ENCODE peak calls at places on chromosomes 6 and 20, in ten cellular contexts. Y, P, N, K, E, G, S, W, X and D are unnamed samples.

GRCh38 chr6:1617466-1618304 is 8.0 kb downstream of the FOXC1 start:
- DNase-seq in Y (no peak), P (no peak), N (no peak), K (no peak), E (no peak), G (peak), S (no peak), W (no peak), X (no peak), D (no peak)

GRCh38 chr6:3309391-3310050 is 50.8 kb downstream of the PSMG4 start:
- DNase-seq in Y (no peak), P (no peak), N (no peak), K (no peak), E (no peak), G (no peak), S (no peak), W (no peak), X (no peak), D (no peak)

GRCh38 chr6:44116643-44117382 is 10.4 kb downstream of the MRPL14 start:
- DNase-seq in Y (peak), P (no peak), N (no peak), K (peak), E (no peak), G (peak), S (no peak), W (no peak), X (no peak), D (no peak)

GRCh38 chr20:18390201-18390600 is 76.6 kb downstream of the DZANK1 start:
- DNase-seq in Y (no peak), P (no peak), N (no peak), K (no peak), E (no peak), G (peak), S (no peak), W (no peak), X (no peak), D (no peak)

GRCh38 chr20:11544029-11544678 is 373.5 kb upstream of the BTBD3 start:
- DNase-seq in Y (peak), P (peak), N (no peak), K (peak), E (peak), G (peak), S (peak), W (peak), X (no peak), D (peak)

GRCh38 chr6:70998148-70998547 is 41.3 kb upstream of the B3GAT2 start:
- DNase-seq in Y (no peak), P (no peak), N (no peak), K (no peak), E (no peak), G (no peak), S (no peak), W (no peak), X (no peak), D (no peak)

GRCh38 chr6:101614774-101615173 is 221.3 kb downstream of the GRIK2 start:
- DNase-seq in Y (peak), P (no peak), N (no peak), K (peak), E (no peak), G (no peak), S (no peak), W (no peak), X (no peak), D (peak)

GRCh38 chr6:109580519-109580918 is 97.5 kb upstream of the ZBTB24 start:
- DNase-seq in Y (no peak), P (no peak), N (no peak), K (peak), E (no peak), G (peak), S (no peak), W (no peak), X (no peak), D (no peak)

GRCh38 chr20:32168184-32168910 is 39.2 kb downstream of the PLAGL2 start:
- DNase-seq in Y (peak), P (peak), N (no peak), K (no peak), E (no peak), G (peak), S (peak), W (no peak), X (no peak), D (no peak)

GRCh38 chr6:131657630-131658111 is 20.6 kb downstream of the ENPP3 start:
- DNase-seq in Y (peak), P (no peak), N (no peak), K (peak), E (no peak), G (no peak), S (no peak), W (peak), X (no peak), D (no peak)

GRCh38 chr6:123168892-123169851 is 173.1 kb downstream of the CLVS2 start:
- DNase-seq in Y (no peak), P (no peak), N (no peak), K (no peak), E (no peak), G (no peak), S (no peak), W (no peak), X (no peak), D (no peak)

GRCh38 chr6:141107562-141108160 is 1025.1 kb upstream of the GJE1 start:
- DNase-seq in Y (peak), P (peak), N (no peak), K (peak), E (no peak), G (peak), S (no peak), W (no peak), X (no peak), D (peak)

GRCh38 chr6:20600831-20601230 is 66.6 kb downstream of the CDKAL1 start:
- DNase-seq in Y (no peak), P (no peak), N (no peak), K (no peak), E (no peak), G (no peak), S (no peak), W (no peak), X (no peak), D (no peak)

GRCh38 chr20:35561268-35561667 is 19.4 kb downstream of the ERGIC3 start:
- DNase-seq in Y (peak), P (peak), N (no peak), K (peak), E (no peak), G (peak), S (peak), W (peak), X (no peak), D (no peak)

GRCh38 chr20:51341581-51341980 is 200.9 kb downstream of the NFATC2 start:
- DNase-seq in Y (no peak), P (no peak), N (no peak), K (peak), E (no peak), G (no peak), S (no peak), W (no peak), X (no peak), D (no peak)

GRCh38 chr20:46433051-46433450 is 26.6 kb upstream of the ELMO2 start:
- DNase-seq in Y (no peak), P (no peak), N (no peak), K (no peak), E (no peak), G (no peak), S (no peak), W (no peak), X (no peak), D (no peak)

GRCh38 chr6:71707059-71707458 is 179.3 kb upstream of the RIMS1 start:
- DNase-seq in Y (no peak), P (no peak), N (no peak), K (no peak), E (no peak), G (no peak), S (no peak), W (no peak), X (no peak), D (no peak)

GRCh38 chr6:43078651-43079050 is 2.5 kb downstream of the PTK7 start:
- DNase-seq in Y (peak), P (no peak), N (no peak), K (no peak), E (no peak), G (no peak), S (no peak), W (no peak), X (no peak), D (no peak)

GRCh38 chr6:52538921-52539354 is 37.9 kb downstream of the TRAM2 start:
- DNase-seq in Y (peak), P (no peak), N (no peak), K (peak), E (no peak), G (no peak), S (no peak), W (no peak), X (no peak), D (no peak)

GRCh38 chr6:28235912-28236452 is 10.9 kb downstream of the ZSCAN9 start:
- DNase-seq in Y (no peak), P (no peak), N (no peak), K (no peak), E (no peak), G (no peak), S (no peak), W (no peak), X (no peak), D (no peak)

GRCh38 chr20:35302421-35303335 is 10.5 kb upstream of the FAM83C start:
- DNase-seq in Y (no peak), P (no peak), N (no peak), K (peak), E (no peak), G (no peak), S (no peak), W (no peak), X (no peak), D (no peak)

GRCh38 chr20:44646023-44646640 is 5.4 kb downstream of the ADA start:
- DNase-seq in Y (no peak), P (no peak), N (peak), K (peak), E (no peak), G (peak), S (no peak), W (no peak), X (no peak), D (no peak)
- H3K4me3 ChIP-seq in Y (no peak), P (no peak), N (peak), K (no peak), E (no peak), G (no peak), S (no peak), W (no peak), X (no peak), D (no peak)

GRCh38 chr6:106530502-106530901 is 98.8 kb downstream of the RTN4IP1 start:
- DNase-seq in Y (peak), P (peak), N (no peak), K (peak), E (no peak), G (peak), S (no peak), W (no peak), X (no peak), D (no peak)

GRCh38 chr6:106530026-106530425 is 99.3 kb downstream of the RTN4IP1 start:
- DNase-seq in Y (peak), P (no peak), N (no peak), K (no peak), E (no peak), G (no peak), S (no peak), W (no peak), X (no peak), D (no peak)

GRCh38 chr6:106534564-106534982 is 94.7 kb downstream of the RTN4IP1 start:
- DNase-seq in Y (peak), P (no peak), N (no peak), K (no peak), E (no peak), G (no peak), S (no peak), W (no peak), X (no peak), D (no peak)

GRCh38 chr6:106535012-106535411 is 94.3 kb downstream of the RTN4IP1 start:
- DNase-seq in Y (no peak), P (no peak), N (no peak), K (no peak), E (no peak), G (no peak), S (no peak), W (no peak), X (no peak), D (no peak)

DNA sequence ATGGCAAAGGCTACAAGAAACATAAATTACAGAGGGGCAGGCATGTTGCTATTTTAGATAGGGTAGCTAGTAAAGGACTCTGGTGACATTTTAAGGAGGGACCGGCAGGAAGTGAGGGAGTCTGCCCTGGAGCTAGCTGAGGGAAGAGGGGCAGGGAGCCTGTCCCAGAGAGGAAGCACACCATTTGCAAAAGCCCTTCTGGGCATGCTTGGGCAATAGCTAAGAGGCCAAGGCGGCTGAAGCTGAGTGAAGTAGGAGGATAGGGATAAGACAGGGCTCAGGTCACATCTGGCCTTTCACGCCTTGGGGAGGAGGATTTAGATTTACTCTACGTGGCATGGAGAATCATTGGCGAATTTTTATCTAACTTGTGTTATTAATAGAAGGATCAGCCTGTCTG is 96.2 kb downstream of the RTN4IP1 start:
- DNase-seq in Y (no peak), P (no peak), N (no peak), K (no peak), E (no peak), G (no peak), S (no peak), W (no peak), X (no peak), D (no peak)
- H3K4me3 ChIP-seq in Y (no peak), P (no peak), N (no peak), K (no peak), E (no peak), G (no peak), S (no peak), W (no peak), X (no peak), D (no peak)

GRCh38 chr6:169782966-169783760 is 31.7 kb downstream of the ERMARD start:
- DNase-seq in Y (peak), P (no peak), N (no peak), K (no peak), E (no peak), G (no peak), S (no peak), W (no peak), X (no peak), D (no peak)
- H3K4me3 ChIP-seq in Y (no peak), P (no peak), N (no peak), K (no peak), E (no peak), G (no peak), S (no peak), W (no peak), X (no peak), D (no peak)

GRCh38 chr6:112362827-112363565 is 15.9 kb downstream of the RFPL4B start:
- DNase-seq in Y (peak), P (no peak), N (no peak), K (peak), E (no peak), G (no peak), S (no peak), W (no peak), X (no peak), D (no peak)

GRCh38 chr6:112367655-112368054 is 20.5 kb downstream of the RFPL4B start:
- DNase-seq in Y (no peak), P (no peak), N (no peak), K (no peak), E (no peak), G (no peak), S (no peak), W (no peak), X (no peak), D (no peak)

GRCh38 chr6:112365952-112366351 is 18.8 kb downstream of the RFPL4B start:
- DNase-seq in Y (no peak), P (no peak), N (no peak), K (no peak), E (no peak), G (no peak), S (no peak), W (no peak), X (no peak), D (no peak)

GRCh38 chr6:112370946-112371345 is 23.8 kb downstream of the RFPL4B start:
- DNase-seq in Y (peak), P (no peak), N (no peak), K (no peak), E (no peak), G (no peak), S (no peak), W (no peak), X (no peak), D (no peak)

DNA sequence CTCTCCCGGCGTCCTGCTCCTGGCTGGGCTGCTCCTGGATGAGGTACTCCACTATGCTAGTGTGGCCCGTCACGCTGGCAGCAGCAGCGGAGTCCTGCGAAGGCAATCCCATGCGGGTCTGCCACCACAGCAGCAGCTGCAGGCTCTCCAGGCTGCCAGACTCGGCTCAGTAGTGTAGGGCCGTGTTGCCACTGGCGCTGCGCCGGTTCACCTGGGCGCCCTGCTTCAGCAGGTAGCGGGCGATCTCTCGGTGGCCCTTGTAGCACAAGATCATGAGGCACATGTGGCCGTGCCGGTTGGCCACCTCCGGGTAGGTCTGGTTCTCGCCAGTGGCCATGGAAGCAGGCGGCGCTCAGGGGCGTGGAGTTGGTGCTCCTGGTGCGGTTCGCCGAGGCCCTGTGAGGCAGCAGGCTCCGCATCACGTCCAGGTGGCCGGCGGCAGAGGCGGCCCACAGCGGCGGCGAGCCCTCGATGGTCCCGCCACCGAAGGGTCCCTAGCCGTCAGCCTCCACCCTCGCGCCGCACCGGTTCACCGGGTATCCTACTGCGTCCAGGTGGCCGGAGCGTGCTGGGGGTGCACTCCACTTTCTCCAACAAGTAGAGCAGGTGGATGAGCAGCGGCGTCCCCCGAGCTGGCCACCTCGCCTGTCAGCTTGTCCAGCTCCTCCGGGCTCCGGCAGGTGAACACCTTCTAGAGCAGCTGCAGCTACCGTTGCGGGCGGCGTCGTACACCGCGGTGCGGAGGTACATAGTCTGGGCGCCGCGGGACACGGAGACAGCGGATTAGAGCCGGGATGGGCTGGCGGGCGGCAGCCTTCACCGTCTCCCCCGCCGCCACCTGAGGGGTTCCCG is 19.8 kb downstream of the RFPL4B start:
- DNase-seq in Y (no peak), P (no peak), N (no peak), K (no peak), E (no peak), G (no peak), S (no peak), W (no peak), X (no peak), D (no peak)
- H3K4me3 ChIP-seq in Y (no peak), P (no peak), N (no peak), K (no peak), E (no peak), G (peak), S (no peak), W (no peak), X (peak), D (no peak)

DNA sequence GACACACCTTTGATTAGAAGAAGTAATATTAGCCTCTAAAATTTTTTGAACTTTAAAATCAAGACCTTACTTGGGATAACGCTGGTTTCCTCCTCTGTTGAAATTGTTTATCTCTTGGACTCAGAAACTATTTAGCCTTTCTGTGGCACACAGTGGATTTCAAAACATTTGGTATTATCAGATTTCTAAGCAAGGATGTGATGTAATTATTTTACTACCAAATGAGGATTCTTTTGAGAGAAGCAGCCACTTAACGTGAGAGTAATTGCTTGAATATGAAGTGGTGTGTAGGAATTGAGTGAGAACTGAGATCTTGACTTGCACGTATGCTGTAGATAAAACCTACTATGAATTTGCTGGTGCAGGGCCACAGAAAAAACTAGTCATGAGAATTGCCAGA is 53.2 kb downstream of the AKAP12 start:
- DNase-seq in Y (no peak), P (no peak), N (no peak), K (peak), E (no peak), G (no peak), S (no peak), W (no peak), X (no peak), D (no peak)
- H3K4me3 ChIP-seq in Y (no peak), P (no peak), N (no peak), K (no peak), E (no peak), G (no peak), S (no peak), W (no peak), X (no peak), D (no peak)

GRCh38 chr20:20364747-20365558 is 3.0 kb upstream of the INSM1 start:
- DNase-seq in Y (no peak), P (no peak), N (no peak), K (no peak), E (no peak), G (no peak), S (no peak), W (no peak), X (no peak), D (no peak)

GRCh38 chr20:20365593-20365992 is 2.3 kb upstream of the INSM1 start:
- DNase-seq in Y (no peak), P (no peak), N (no peak), K (no peak), E (no peak), G (no peak), S (no peak), W (no peak), X (no peak), D (no peak)

GRCh38 chr20:20364016-20364746 is 3.7 kb upstream of the INSM1 start:
- DNase-seq in Y (no peak), P (no peak), N (no peak), K (no peak), E (no peak), G (no peak), S (peak), W (no peak), X (no peak), D (no peak)

GRCh38 chr20:20362774-20363435 is 5.0 kb upstream of the INSM1 start:
- DNase-seq in Y (peak), P (no peak), N (no peak), K (no peak), E (no peak), G (no peak), S (peak), W (no peak), X (no peak), D (no peak)

DNA sequence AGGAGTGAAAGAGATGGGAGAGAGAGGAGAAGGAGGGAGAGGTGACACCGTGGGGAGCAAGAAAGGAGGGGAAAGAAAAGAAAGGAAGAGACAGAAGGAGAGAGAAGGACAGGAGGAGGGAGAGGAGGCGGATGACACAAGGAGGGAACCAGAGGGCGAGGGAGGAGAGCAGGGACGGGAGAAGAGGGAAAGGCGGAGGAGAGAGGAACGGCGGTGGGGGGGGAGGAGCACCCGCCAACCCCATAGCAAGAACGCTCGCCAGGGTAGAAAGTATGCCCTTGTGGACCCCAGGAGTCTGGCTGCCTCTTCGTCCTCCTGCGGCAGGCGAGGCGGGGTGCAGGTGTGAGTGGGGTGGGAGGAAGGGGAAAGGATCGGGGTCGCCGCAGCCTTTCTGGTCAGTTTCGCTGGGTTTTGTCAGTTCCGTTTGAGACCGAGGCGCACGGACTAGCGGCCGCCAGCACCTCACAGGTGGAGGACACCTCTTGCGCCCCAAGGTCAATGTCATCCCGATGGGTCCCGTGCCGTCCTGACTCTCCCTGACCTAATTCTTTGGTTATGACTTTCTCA is 4.4 kb upstream of the INSM1 start:
- DNase-seq in Y (no peak), P (no peak), N (no peak), K (no peak), E (no peak), G (no peak), S (peak), W (no peak), X (no peak), D (no peak)
- H3K4me3 ChIP-seq in Y (no peak), P (no peak), N (no peak), K (no peak), E (no peak), G (no peak), S (no peak), W (no peak), X (peak), D (no peak)

GRCh38 chr6:152794696-152795095 is 44.1 kb downstream of the VIP start:
- DNase-seq in Y (no peak), P (no peak), N (no peak), K (no peak), E (no peak), G (no peak), S (no peak), W (no peak), X (no peak), D (no peak)
- H3K4me3 ChIP-seq in Y (no peak), P (no peak), N (no peak), K (no peak), E (no peak), G (no peak), S (no peak), W (no peak), X (no peak), D (no peak)

GRCh38 chr20:4821590-4821989 is 99.9 kb downstream of the PRND start:
- DNase-seq in Y (no peak), P (no peak), N (no peak), K (no peak), E (no peak), G (no peak), S (no peak), W (no peak), X (no peak), D (no peak)
- H3K4me3 ChIP-seq in Y (no peak), P (no peak), N (peak), K (no peak), E (no peak), G (no peak), S (no peak), W (no peak), X (peak), D (no peak)